ENCODE peak calls at places on chromosomes 12 and 14, in five cellular contexts. G, A, Y, P and U are unnamed samples. For H3K4me1 and H3K9me3, the result is how much of the 10 kb centered on the place peaks cover.

GRCh38 chr12:43742106-43742505 is 16.5 kb downstream of the PUS7L start:
- DNase-seq in P (no peak), A (no peak), G (no peak), Y (no peak), U (no peak)

GRCh38 chr14:67566908-67567307 is 33.2 kb downstream of the PIGH start:
- DNase-seq in P (no peak), Y (peak), A (peak), G (no peak), U (no peak)

GRCh38 chr12:85182699-85183098 is 97.3 kb upstream of the ALX1 start:
- DNase-seq in P (no peak), G (no peak), Y (no peak), A (no peak), U (no peak)

GRCh38 chr14:49688701-49689030 is 652 bp upstream of the POLE2 start:
- DNase-seq in G (no peak), Y (no peak), P (no peak), A (no peak), U (no peak)

GRCh38 chr14:32073537-32074189 is 3.4 kb upstream of the ARHGAP5 start:
- DNase-seq in Y (peak), P (peak), A (no peak), G (peak), U (peak)

GRCh38 chr12:103441437-103442186 is 54.2 kb downstream of the C12orf42 start:
- DNase-seq in G (no peak), A (no peak), P (no peak), Y (no peak), U (no peak)

GRCh38 chr14:93977790-93978581 is 1.6 kb upstream of the ASB2 start:
- DNase-seq in Y (no peak), P (no peak), G (no peak), A (peak), U (peak)

GRCh38 chr12:13079440-13079906 is 24.0 kb downstream of the GSG1 start:
- DNase-seq in G (no peak), Y (no peak), P (no peak), A (no peak), U (no peak)

GRCh38 chr14:96268426-96269358 is 12.7 kb downstream of the BDKRB1 start:
- DNase-seq in P (no peak), A (peak), G (peak), Y (peak), U (no peak)

GRCh38 chr12:72346331-72346944 is 74.3 kb downstream of the TRHDE start:
- DNase-seq in A (no peak), G (peak), P (no peak), Y (peak), U (no peak)

GRCh38 chr14:88614218-88614907 is 51.5 kb downstream of the ZC3H14 start:
- DNase-seq in A (no peak), P (no peak), Y (no peak), G (no peak), U (no peak)

GRCh38 chr12:1838994-1839365 is 18.6 kb downstream of the LRTM2 start:
- DNase-seq in Y (no peak), P (no peak), A (no peak), G (no peak), U (no peak)

GRCh38 chr14:69559581-69560011 is 15.1 kb downstream of the CCDC177 start:
- DNase-seq in G (no peak), Y (no peak), A (no peak), P (peak), U (no peak)

GRCh38 chr14:68363401-68363800 is 429.5 kb downstream of the ZFP36L1 start:
- DNase-seq in P (no peak), G (no peak), Y (no peak), A (no peak), U (no peak)

GRCh38 chr12:10154145-10154496 is 17.8 kb downstream of the OLR1 start:
- DNase-seq in Y (no peak), A (no peak), P (no peak), G (no peak), U (no peak)

GRCh38 chr12:93773122-93773871 is 96.1 kb downstream of the CRADD start:
- DNase-seq in Y (peak), A (no peak), G (no peak), P (no peak), U (peak)

GRCh38 chr12:4787965-4788364 is 67.8 kb downstream of the GALNT8 start:
- DNase-seq in A (no peak), P (no peak), G (no peak), Y (no peak), U (no peak)

GRCh38 chr14:100770605-100771120 is 44.0 kb downstream of the DLK1 start:
- DNase-seq in G (no peak), A (peak), Y (no peak), P (no peak), U (no peak)

GRCh38 chr12:60997979-60998378 is 1262.2 kb upstream of the USP15 start:
- DNase-seq in A (no peak), Y (no peak), P (no peak), G (no peak), U (no peak)

GRCh38 chr14:24246765-24247212 is 4.4 kb upstream of the TINF2 start:
- DNase-seq in G (no peak), P (no peak), Y (no peak), A (no peak), U (no peak)

GRCh38 chr14:30002859-30003258 is 75.2 kb upstream of the PRKD1 start:
- DNase-seq in Y (no peak), G (no peak), A (no peak), P (no peak), U (no peak)

GRCh38 chr12:63302269-63302940 is 151.4 kb upstream of the AVPR1A start:
- DNase-seq in P (no peak), Y (no peak), A (no peak), G (no peak), U (no peak)

GRCh38 chr12:109982211-109982610 is 14.0 kb downstream of the GIT2 start:
- DNase-seq in Y (no peak), A (no peak), P (no peak), G (no peak), U (no peak)

GRCh38 chr14:103418508-103418818 is 33.2 kb downstream of the MARK3 start:
- DNase-seq in G (no peak), P (no peak), Y (no peak), A (no peak), U (no peak)

GRCh38 chr12:100166232-100166631 is 23.6 kb upstream of the BLTP3B start:
- DNase-seq in P (no peak), A (no peak), Y (no peak), G (no peak), U (no peak)

GRCh38 chr12:100159391-100160104 is 16.9 kb upstream of the BLTP3B start:
- DNase-seq in A (no peak), Y (no peak), P (no peak), G (no peak), U (no peak)

GRCh38 chr12:100165356-100165755 is 22.7 kb upstream of the BLTP3B start:
- DNase-seq in G (no peak), A (no peak), Y (no peak), P (no peak), U (no peak)

GRCh38 chr12:100164153-100164704 is 21.6 kb upstream of the BLTP3B start:
- DNase-seq in G (no peak), P (no peak), A (no peak), Y (no peak), U (no peak)

DNA sequence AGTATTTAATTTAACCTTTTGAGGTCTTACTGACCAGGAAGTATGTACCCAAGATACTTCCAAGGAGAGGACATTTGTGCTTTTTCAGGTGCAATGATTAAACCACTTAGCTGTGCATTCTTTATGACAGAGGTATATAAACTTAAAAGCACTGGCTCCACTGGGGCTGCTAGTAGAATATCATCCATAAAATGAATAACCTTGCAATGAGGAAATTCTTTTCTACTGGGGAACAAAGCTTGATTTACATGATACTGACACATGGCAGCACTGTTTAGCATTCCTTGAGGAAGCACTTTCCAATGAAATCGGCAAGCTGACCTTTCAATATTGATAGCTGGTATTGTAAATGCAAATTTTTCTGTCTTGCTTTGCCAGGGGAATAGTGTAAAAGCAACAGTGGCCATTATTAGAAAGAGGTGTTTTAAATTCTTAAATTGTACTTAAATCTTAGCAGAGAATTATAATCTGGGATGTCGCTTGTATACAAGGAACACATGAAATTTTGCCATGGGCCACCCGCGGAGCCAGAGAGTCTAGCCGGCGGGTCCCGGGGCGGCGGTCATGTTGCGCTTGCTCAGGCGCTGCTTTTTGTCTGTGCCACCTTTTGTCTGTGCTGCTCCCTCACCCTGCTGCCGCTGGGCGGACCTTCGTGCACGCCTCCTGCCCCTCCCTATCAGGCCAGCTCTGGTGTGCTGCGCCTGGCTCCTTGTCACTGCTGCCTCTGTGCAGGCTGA is 20.9 kb upstream of the BLTP3B start:
- DNase-seq in G (peak), Y (peak), P (peak), A (peak), U (peak)
- H3K4me3 ChIP-seq in G (peak), Y (peak), P (peak), A (peak), U (no peak)

GRCh38 chr14:22262881-22263280 is 326.1 kb downstream of the DAD1 start:
- DNase-seq in G (no peak), A (no peak), Y (no peak), P (no peak), U (no peak)
- H3K4me1 ChIP-seq in G (under half), A (under half), Y (under half), P (under half), U (under half)

GRCh38 chr14:106207316-106207715 is 680.9 kb downstream of the TMEM121 start:
- DNase-seq in P (no peak), G (no peak), A (no peak), Y (no peak), U (no peak)

GRCh38 chr14:106209745-106210144 is 683.4 kb downstream of the TMEM121 start:
- DNase-seq in A (no peak), P (no peak), Y (no peak), G (no peak), U (no peak)

GRCh38 chr14:106210650-106211049 is 684.3 kb downstream of the TMEM121 start:
- DNase-seq in Y (no peak), P (no peak), A (no peak), G (no peak), U (no peak)

GRCh38 chr14:106211489-106211888 is 685.1 kb downstream of the TMEM121 start:
- DNase-seq in A (no peak), Y (no peak), G (no peak), P (no peak), U (no peak)

DNA sequence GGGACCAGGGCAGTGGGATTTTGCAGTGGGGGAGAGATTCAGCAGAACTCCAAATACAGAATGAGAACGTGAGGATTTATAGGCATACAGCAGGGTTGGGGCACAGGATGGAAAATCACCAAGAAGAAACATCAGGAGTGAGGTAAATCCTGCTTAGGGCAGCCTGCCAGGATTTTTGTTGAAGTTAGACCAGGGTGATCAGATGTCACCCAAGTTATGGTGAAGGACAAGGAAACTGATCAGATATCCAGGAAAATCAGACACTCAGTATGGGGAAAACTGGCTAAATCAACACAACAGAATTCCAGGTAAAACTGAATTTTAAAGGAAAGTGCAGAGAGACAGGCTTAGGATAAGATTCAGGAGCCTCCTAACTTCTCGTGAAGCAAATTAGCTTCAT is 682.4 kb downstream of the TMEM121 start:
- DNase-seq in G (no peak), P (no peak), A (no peak), Y (no peak), U (no peak)
- H3K9me3 ChIP-seq in G (under half), P (under half), A (under half), Y (under half), U (under half)

DNA sequence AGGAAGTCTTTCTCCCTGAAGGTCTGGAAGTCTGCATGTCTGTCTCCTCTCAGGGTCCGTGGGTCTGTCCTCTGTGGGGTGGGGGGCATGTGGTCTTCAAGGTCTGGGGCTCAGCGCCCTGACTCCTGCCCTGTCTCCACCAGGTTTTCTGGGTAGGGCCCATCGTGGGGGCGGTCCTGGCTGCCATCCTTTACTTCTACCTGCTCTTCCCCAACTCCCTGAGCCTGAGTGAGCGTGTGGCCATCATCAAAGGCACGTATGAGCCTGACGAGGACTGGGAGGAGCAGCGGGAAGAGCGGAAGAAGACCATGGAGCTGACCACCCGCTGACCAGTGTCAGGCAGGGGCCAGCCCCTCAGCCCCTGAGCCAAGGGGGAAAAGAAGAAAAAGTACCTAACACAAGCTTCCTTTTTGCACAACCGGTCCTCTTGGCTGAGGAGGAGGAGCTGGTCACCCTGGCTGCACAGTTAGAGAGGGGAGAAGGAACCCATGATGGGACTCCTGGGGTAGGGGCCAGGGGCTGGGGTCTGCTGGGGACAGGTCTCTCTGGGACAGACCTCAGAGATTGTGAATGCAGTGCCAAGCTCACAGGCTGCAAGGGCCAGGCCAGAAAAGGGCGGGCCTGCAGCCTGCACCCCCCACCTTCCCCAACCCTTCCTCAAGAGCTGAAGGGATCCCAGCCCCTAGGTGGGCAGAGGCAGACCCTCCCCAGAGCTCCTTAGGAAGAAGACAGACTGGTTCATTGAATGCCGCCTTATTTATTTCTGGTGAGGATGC is 3.4 kb downstream of the AQP5 start:
- DNase-seq in A (no peak), P (no peak), Y (no peak), G (no peak), U (no peak)
- H3K4me3 ChIP-seq in A (no peak), P (no peak), Y (no peak), G (no peak), U (no peak)

DNA sequence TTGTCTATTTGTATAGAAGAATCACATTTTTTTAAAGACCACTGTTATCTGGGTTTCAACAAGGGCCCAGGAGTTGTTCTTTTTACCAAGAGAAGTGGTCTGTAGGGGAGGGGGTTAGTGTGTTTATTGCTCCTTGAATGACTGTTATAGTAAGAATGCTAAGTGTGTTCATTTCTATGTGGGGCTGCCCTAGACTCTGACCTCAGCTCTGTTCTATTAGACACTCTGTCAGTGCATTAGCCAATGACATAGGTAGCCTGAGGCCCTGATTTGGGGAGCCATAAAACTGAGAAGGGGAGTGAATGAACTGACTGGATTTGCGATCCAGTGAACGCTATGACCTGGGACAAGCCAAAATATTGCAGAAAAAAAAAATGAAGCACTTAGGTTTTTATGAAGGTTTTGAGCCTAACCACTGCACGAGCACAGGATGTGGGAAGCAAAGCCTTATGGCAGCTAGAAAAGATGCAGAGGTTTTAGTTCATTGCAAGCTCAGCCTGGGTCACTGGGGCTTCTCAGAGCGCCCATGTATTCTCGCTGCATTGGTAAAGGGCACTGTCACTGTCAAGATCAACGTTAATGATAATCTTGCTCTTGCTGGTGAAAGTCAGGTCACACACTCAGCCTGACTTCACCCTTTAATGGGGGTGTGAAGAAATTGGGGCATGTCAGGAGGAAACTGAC is 63.8 kb downstream of the PRKCH start:
- DNase-seq in P (no peak), A (no peak), Y (no peak), G (no peak), U (peak)
- H3K4me1 ChIP-seq in P (under half), A (under half), Y (under half), G (under half), U (half or more)

DNA sequence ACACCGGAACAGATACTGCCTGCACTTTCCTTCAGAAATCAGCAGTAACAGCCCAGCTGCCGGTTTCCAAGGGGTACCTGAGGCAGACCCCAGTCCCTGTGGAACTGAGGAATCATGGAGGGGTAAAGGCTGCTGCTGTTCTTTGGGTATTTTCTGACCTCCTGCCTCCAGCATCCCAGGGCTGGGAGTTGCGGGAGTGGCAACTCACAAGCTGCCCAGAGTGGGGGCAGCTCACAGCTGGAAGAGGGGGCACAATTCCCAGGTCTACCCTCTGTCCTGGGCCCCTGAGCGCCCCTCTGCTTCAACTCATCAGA is 9.6 kb downstream of the ZNF605 start:
- DNase-seq in A (no peak), Y (no peak), G (no peak), P (no peak), U (no peak)
- H3K9me3 ChIP-seq in A (half or more), Y (under half), G (half or more), P (half or more), U (under half)

GRCh38 chr12:2959194-2959507 is at the start of gene TEAD4:
- DNase-seq in G (peak), A (peak), P (peak), Y (peak), U (no peak)

GRCh38 chr12:2960432-2960956 is 1.3 kb downstream of the TEAD4 start:
- DNase-seq in P (no peak), G (no peak), Y (no peak), A (no peak), U (no peak)

GRCh38 chr12:2957816-2958431 is 1.3 kb upstream of the TEAD4 start:
- DNase-seq in P (no peak), G (no peak), Y (no peak), A (no peak), U (no peak)

GRCh38 chr12:2959508-2960431 is 573 bp downstream of the TEAD4 start:
- DNase-seq in P (no peak), Y (peak), A (peak), G (peak), U (no peak)

DNA sequence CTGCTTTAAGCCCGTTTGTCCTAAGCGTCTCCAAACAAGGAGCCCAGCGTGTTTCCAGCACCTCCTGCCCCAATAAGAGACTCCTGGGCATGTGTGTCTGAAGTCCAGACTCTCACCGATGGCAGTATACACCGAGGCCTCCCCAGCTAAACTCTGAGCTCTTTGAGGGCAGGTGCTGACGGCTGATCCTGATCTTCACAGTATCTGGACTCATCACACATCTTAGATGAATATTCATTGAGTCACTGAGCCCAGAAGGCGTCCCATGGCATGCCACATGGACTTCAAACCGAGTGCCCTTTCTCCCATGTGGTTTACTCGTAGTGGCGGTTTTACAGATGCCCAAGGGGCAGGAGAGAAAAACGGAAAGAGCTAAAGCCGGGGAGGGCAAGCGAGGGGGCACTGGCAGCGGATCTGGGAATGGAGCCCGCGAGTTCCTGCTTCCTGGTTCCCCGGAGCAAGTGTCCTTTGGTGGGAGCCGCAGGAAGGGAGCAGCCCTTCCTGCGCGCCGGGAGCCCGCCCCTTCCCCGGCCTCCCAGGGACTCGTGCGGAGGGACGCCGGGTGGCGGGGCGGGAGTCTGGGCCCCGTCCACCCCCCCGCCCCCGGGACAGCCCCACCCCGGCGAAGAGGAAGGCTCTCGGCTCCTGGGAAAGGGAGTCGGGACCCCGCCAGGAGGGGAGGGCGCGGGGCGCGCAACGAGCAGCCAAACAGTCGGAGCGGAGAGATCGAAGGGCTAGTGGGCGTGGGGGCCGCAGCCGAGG is 584 bp upstream of the TEAD4 start:
- DNase-seq in Y (peak), G (peak), A (peak), P (no peak), U (no peak)
- H3K4me3 ChIP-seq in Y (peak), G (peak), A (peak), P (peak), U (no peak)

DNA sequence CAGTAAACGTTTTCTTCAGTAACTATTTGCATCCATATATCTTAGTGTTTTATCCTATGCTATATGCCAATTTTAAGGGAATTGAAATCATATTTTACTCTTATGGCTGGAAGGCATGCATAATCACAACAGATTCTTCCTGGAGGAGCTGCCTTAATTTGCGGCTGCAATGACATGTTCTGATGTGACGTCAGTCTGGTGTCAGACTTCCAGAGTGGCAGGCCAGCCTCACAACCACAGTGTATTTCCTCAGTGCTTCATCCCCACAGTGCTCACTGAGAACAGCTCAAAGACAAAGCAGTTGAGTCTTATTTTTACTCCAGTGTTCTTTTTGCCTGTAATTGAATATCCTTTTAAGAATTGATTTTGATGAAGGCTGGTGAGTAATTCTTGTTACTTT is 107.1 kb downstream of the PLEKHA5 start:
- DNase-seq in G (no peak), P (no peak), A (no peak), Y (no peak), U (no peak)
- H3K4me1 ChIP-seq in G (under half), P (under half), A (under half), Y (under half), U (under half)